ENCODE peak calls at places on chromosomes 4 and X, in six cellular contexts. C is heart left ventricle, P is astrocyte of the spinal cord, K is coronary artery, H is GM10248, R is B cell. S is an unnamed sample.

GRCh38 chr4:8830056-8830455 is 41.6 kb downstream of the HMX1 start:
- DNase-seq in H (no peak), K (peak; percentile 40), C (no peak), P (no peak), R (no peak), S (no peak)

GRCh38 chr4:85406185-85406584 is 68.8 kb upstream of the ARHGAP24 start:
- DNase-seq in R (no peak), C (no peak), K (no peak), H (no peak), P (no peak), S (no peak)

GRCh38 chr4:153083447-153083921 is 120.8 kb upstream of the TRIM2 start:
- DNase-seq in C (no peak), H (peak; percentile 72), R (peak; percentile 55), P (peak; percentile 85), K (no peak), S (peak; percentile 31)

GRCh38 chrX:51814066-51814465 is 70.8 kb downstream of the GSPT2 start:
- DNase-seq in K (no peak), P (no peak), R (no peak), C (no peak), H (no peak), S (no peak)

GRCh38 chr4:82606622-82607021 is 44.8 kb upstream of the TMEM150C start:
- DNase-seq in K (no peak), H (no peak), C (no peak), P (no peak), R (no peak), S (no peak)

GRCh38 chrX:85111347-85111746 is 107.7 kb downstream of the APOOL start:
- DNase-seq in K (no peak), H (peak; percentile 8), P (peak; percentile 17), R (no peak), C (no peak), S (no peak)

GRCh38 chr4:164571593-164572385 is 182.1 kb upstream of the SMIM31 start:
- DNase-seq in P (peak; percentile 23), K (no peak), H (no peak), C (no peak), R (no peak), S (no peak)

GRCh38 chrX:40076750-40077149 is 21.0 kb downstream of the BCOR start:
- DNase-seq in R (no peak), H (no peak), C (no peak), P (no peak), K (no peak), S (no peak)

GRCh38 chrX:39157006-39157405 is 355.7 kb downstream of the MID1IP1 start:
- DNase-seq in P (no peak), C (no peak), H (no peak), K (no peak), R (no peak), S (no peak)

GRCh38 chrX:155086202-155086840 is 15.0 kb downstream of the BRCC3 start:
- DNase-seq in K (no peak), R (no peak), H (no peak), C (no peak), P (peak; percentile 26), S (no peak)

GRCh38 chr4:8004066-8004465 is 64.4 kb upstream of the AFAP1 start:
- DNase-seq in R (no peak), P (no peak), C (no peak), H (no peak), K (no peak), S (no peak)

GRCh38 chr4:2417765-2418651 is at the start of gene ZFYVE28:
- DNase-seq in K (no peak), R (peak; percentile 44), P (peak; percentile 48), C (no peak), H (no peak), S (no peak)

DNA sequence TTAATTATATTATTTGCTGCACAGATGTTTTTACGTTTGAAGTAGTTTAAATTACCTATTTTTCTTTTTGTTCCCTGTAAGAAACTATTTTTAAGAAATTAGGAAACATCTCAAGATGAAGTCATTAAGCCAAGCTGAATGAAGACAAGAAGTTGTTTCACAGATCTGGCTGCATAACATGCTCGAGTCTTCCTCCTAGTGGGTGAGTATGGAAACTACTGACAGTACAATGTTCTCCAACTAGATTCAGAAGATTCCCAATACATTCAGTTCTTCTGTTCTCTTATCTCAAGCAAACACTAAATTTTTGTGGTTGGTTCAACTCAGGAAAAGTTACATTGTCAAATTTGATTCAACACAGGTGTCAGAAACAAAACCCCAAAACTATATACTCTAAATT is 256.8 kb upstream of the VCX start:
- DNase-seq in P (peak; percentile 17), R (no peak), K (no peak), C (no peak), H (peak; percentile 17), S (no peak)
- TF ChIP-seq CTCF in P (peak; percentile 42), R (peak; percentile 24), K (no peak), C (peak; percentile 11), H (peak; percentile 49), S (peak; percentile 58)

DNA sequence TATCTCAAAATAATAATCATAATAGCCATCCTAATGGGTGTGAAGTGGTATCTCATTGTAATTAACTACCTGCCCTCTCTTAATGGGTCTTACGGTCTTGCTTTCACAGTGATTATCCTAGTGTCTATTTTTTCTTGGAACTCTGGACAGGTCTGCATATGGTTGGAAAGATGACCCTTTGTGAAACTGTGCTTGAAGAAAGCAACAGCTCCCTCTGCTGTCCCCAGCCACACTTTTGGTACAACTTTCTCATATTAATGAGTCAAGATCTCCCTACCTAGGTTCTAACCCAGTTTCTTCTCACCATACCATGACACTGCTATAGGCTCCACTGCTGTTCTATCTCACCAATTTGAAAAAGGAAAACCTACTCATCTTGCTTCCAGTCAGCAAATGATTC is 2.4 kb downstream of the TFDP3 start:
- DNase-seq in K (no peak), C (no peak), P (peak; percentile 3), R (no peak), H (no peak), S (no peak)
- TF ChIP-seq CTCF in K (no peak), C (peak; percentile 13), P (peak; percentile 36), R (no peak), H (no peak), S (peak; percentile 15)

DNA sequence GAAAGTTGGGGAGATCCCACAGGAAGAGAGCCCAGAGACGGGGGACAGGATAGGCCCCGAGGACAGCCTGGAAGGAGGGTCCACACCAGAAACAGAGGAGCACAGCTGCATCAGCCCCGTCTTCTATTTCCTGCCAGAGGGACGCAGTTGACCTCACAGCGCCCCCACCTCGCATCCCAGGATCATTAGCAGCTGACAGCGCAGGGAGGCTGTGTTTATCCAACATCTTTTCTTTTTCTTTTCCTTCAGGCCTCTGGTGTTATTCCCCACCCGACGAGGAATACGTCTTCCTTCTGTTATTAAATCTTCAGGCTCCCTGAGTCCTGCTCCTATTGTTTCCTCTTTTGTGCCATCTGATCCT is 75.4 kb downstream of the DCHS2 start:
- DNase-seq in C (peak; percentile 37), P (no peak), K (no peak), R (no peak), H (peak; percentile 10), S (no peak)
- TF ChIP-seq CTCF in C (no peak), P (no peak), K (no peak), R (no peak), H (peak; percentile 11), S (no peak)

GRCh38 chr4:127783971-127784519 is 1.9 kb downstream of the HSPA4L start:
- DNase-seq in C (no peak), P (no peak), K (no peak), R (no peak), H (no peak), S (no peak)

GRCh38 chr4:127793528-127793927 is 11.4 kb downstream of the HSPA4L start:
- DNase-seq in H (no peak), C (no peak), K (no peak), P (no peak), R (no peak), S (no peak)

GRCh38 chr4:127783026-127783769 is 1.1 kb downstream of the HSPA4L start:
- DNase-seq in P (peak; percentile 62), K (peak; percentile 88), H (peak; percentile 52), R (peak; percentile 10), C (peak; percentile 80), S (no peak)

DNA sequence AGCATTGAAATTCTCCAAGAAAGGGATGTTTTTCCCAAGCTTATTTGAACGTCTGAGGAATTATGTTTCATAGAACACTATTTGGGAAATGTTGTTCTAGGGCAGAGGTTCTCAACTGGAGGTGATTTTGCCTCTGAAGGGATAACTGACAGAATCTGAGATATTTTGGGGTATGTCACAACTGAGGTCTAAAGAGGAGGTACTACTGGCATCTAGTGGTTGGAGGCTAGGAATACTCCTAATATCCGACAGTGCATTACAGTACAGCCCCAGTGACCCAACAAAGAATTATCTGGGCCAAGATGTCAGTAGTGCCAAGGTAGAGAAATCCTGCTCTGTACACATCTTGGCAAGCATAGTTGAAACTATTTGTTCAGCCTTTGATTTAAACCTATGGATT is 6.4 kb downstream of the HSPA4L start:
- DNase-seq in C (no peak), K (no peak), H (no peak), P (no peak), R (no peak), S (no peak)
- TF ChIP-seq CTCF in C (no peak), K (no peak), H (peak; percentile 27), P (peak; percentile 10), R (no peak), S (no peak)

DNA sequence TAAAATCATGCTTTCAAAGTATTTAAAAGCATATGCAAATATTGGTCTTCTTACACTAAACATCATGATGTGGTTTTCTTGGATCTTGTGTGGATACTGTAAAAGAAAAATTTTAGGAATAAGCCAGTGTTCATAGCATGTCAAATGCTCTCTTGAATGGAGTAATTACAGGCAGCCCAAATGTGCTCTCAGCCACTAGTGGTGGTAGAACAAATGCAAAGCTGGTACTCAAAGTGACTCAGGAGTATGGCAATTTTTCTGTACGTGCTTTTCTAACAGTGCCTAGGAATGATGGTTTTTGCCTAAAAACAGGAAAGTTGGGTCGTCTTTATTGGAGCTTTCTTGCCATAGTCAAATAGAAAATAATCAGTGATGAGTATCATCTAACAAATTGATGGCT is 19.9 kb downstream of the PGRMC2 start:
- DNase-seq in K (no peak), P (no peak), H (no peak), R (no peak), C (no peak), S (no peak)
- TF ChIP-seq CTCF in K (no peak), P (no peak), H (no peak), R (no peak), C (no peak), S (no peak)

GRCh38 chr4:113449407-113449974 is 312.0 kb downstream of the CAMK2D start:
- DNase-seq in C (no peak), H (no peak), K (no peak), P (no peak), R (no peak), S (no peak)

GRCh38 chr4:113445286-113445685 is 316.3 kb downstream of the CAMK2D start:
- DNase-seq in H (no peak), R (no peak), C (peak; percentile 71), P (peak; percentile 88), K (peak; percentile 83), S (peak; percentile 85)

GRCh38 chr4:113447695-113448265 is 313.8 kb downstream of the CAMK2D start:
- DNase-seq in K (no peak), C (peak; percentile 34), R (no peak), P (no peak), H (no peak), S (no peak)

GRCh38 chr4:113446019-113446418 is 315.5 kb downstream of the CAMK2D start:
- DNase-seq in H (no peak), P (peak; percentile 81), K (no peak), R (no peak), C (no peak), S (no peak)

GRCh38 chr4:113447061-113447460 is 314.5 kb downstream of the CAMK2D start:
- DNase-seq in P (no peak), K (no peak), R (no peak), C (no peak), H (no peak), S (no peak)
- TF ChIP-seq CTCF in P (no peak), K (no peak), R (no peak), C (no peak), H (no peak), S (no peak)